ENCODE peak calls at places on chromosomes 12 and 14, in four cellular contexts. F, Z, D and P are unnamed samples.

GRCh38 chr14:21917699-21918436 is 244.2 kb upstream of the OR4E1 start:
- DNase-seq in F (no peak), D (no peak), Z (peak; percentile 74), P (peak; percentile 8)

GRCh38 chr14:89503458-89503996 is 86.5 kb upstream of the FOXN3 start:
- DNase-seq in D (no peak), Z (no peak), F (no peak), P (no peak)

GRCh38 chr12:79635676-79636075 is 55.1 kb downstream of the PAWR start:
- DNase-seq in D (no peak), F (no peak), Z (no peak), P (no peak)

GRCh38 chr12:96397756-96398421 is 2.4 kb downstream of the CDK17 start:
- DNase-seq in Z (no peak), F (no peak), D (no peak), P (no peak)

GRCh38 chr12:69189378-69189978 is 49.9 kb upstream of the CPSF6 start:
- DNase-seq in F (no peak), D (no peak), Z (no peak), P (no peak)

GRCh38 chr14:54138024-54138353 is 181.4 kb upstream of the BMP4 start:
- DNase-seq in D (no peak), F (no peak), Z (no peak), P (no peak)

GRCh38 chr12:50110127-50110761 is 1.8 kb upstream of the COX14 start:
- DNase-seq in F (peak; percentile 68), D (no peak), Z (no peak), P (no peak)

GRCh38 chr14:62939970-62940369 is 105.3 kb downstream of the KCNH5 start:
- DNase-seq in D (peak; percentile 13), F (no peak), Z (no peak), P (no peak)

GRCh38 chr12:77940011-77940423 is 109.3 kb downstream of the NAV3 start:
- DNase-seq in Z (no peak), D (no peak), F (no peak), P (no peak)

GRCh38 chr12:96698965-96699364 is 208.1 kb upstream of the NEDD1 start:
- DNase-seq in D (no peak), Z (no peak), F (no peak), P (no peak)

GRCh38 chr12:124938606-124939427 is 24.4 kb upstream of the UBC start:
- DNase-seq in F (peak; percentile 86), Z (peak; percentile 70), D (no peak), P (no peak)

GRCh38 chr12:109729837-109730200 is 16.2 kb downstream of the FAM222A start:
- DNase-seq in F (peak; percentile 52), Z (no peak), D (no peak), P (no peak)

GRCh38 chr12:76265424-76266180 is 82.6 kb downstream of the BBS10 start:
- DNase-seq in Z (no peak), F (no peak), D (no peak), P (no peak)

GRCh38 chr14:68492889-68493288 is 300.0 kb downstream of the ZFP36L1 start:
- DNase-seq in D (no peak), Z (no peak), F (no peak), P (no peak)

GRCh38 chr12:76764856-76765255 is 941 bp downstream of the ZDHHC17 start:
- DNase-seq in Z (peak; percentile 15), F (no peak), D (no peak), P (no peak)

GRCh38 chr14:56145965-56146364 is 27.8 kb downstream of the PELI2 start:
- DNase-seq in D (no peak), F (no peak), Z (no peak), P (no peak)

GRCh38 chr12:64943686-64944085 is 119.2 kb downstream of the TBC1D30 start:
- DNase-seq in Z (peak; percentile 25), D (no peak), F (no peak), P (no peak)

GRCh38 chr14:64636208-64636979 is 67.8 kb upstream of the PLEKHG3 start:
- DNase-seq in Z (peak; percentile 67), D (peak; percentile 19), F (peak; percentile 87), P (peak; percentile 76)

GRCh38 chr12:54126696-54127537 is 61.9 kb downstream of the SMUG1 start:
- DNase-seq in F (peak; percentile 88), D (no peak), Z (no peak), P (no peak)